ENCODE peak calls at places on chromosomes 13 and 19, in ten cellular contexts. M is AG10803, O is neural crest cell, V is omental fat pad, S is AG04450, X is foreskin keratinocyte, I is PC-9, G is astrocyte of the spinal cord, Z is endodermal cell, D is Panc1. T is an unnamed sample.
A peak's percentile ranks its signal among the peaks of the same experiment; 100 is the strongest.

GRCh38 chr19:44345969-44346368 is 10.5 kb downstream of the ZNF112 start:
- DNase-seq in M (no peak), O (no peak), V (no peak), S (no peak), X (no peak), I (no peak), G (no peak), Z (no peak), D (no peak), T (no peak)

GRCh38 chr13:40069173-40070044 is 413.9 kb downstream of the COG6 start:
- DNase-seq in M (peak; percentile 57), O (peak; percentile 79), V (peak; percentile 49), S (peak; percentile 23), X (no peak), I (peak; percentile 47), G (peak; percentile 63), Z (peak; percentile 92), D (peak; percentile 32), T (peak; percentile 67)

GRCh38 chr13:98755729-98756128 is 3.3 kb upstream of the SLC15A1 start:
- DNase-seq in M (no peak), O (no peak), V (no peak), S (no peak), X (no peak), I (no peak), G (no peak), Z (no peak), D (no peak), T (no peak)

GRCh38 chr13:97259787-97260641 is 37.9 kb downstream of the MBNL2 start:
- DNase-seq in M (peak; percentile 62), O (no peak), V (no peak), S (no peak), X (no peak), I (peak; percentile 37), G (peak; percentile 64), Z (no peak), D (no peak), T (no peak)

GRCh38 chr13:30147380-30147779 is 160.0 kb downstream of the KATNAL1 start:
- DNase-seq in M (no peak), O (no peak), V (no peak), S (no peak), X (no peak), I (no peak), G (no peak), Z (no peak), D (no peak), T (no peak)

GRCh38 chr19:35090160-35090794 is 25.3 kb upstream of the FXYD3 start:
- DNase-seq in M (peak; percentile 56), O (peak; percentile 60), V (peak; percentile 50), S (no peak), X (peak; percentile 34), I (peak; percentile 50), G (peak; percentile 58), Z (peak; percentile 84), D (peak; percentile 36), T (peak; percentile 83)

GRCh38 chr19:47312366-47313006 is 2.8 kb downstream of the C5AR1 start:
- DNase-seq in M (no peak), O (no peak), V (no peak), S (no peak), X (no peak), I (no peak), G (no peak), Z (no peak), D (no peak), T (no peak)

GRCh38 chr19:33393286-33394005 is 19.9 kb downstream of the CEBPG start:
- DNase-seq in M (no peak), O (no peak), V (no peak), S (no peak), X (no peak), I (no peak), G (no peak), Z (peak; percentile 66), D (no peak), T (no peak)

GRCh38 chr19:23706657-23707056 is 19.6 kb upstream of the ZNF675 start:
- DNase-seq in M (no peak), O (no peak), V (no peak), S (no peak), X (no peak), I (no peak), G (no peak), Z (no peak), D (no peak), T (no peak)

GRCh38 chr19:45630463-45630862 is 8.7 kb downstream of the EML2 start:
- DNase-seq in M (peak; percentile 94), O (no peak), V (no peak), S (no peak), X (peak; percentile 99), I (peak; percentile 51), G (peak; percentile 92), Z (no peak), D (no peak), T (peak; percentile 36)

GRCh38 chr13:103878891-103879605 is 812.8 kb upstream of the SLC10A2 start:
- DNase-seq in M (no peak), O (no peak), V (no peak), S (no peak), X (peak; percentile 1), I (no peak), G (no peak), Z (no peak), D (no peak), T (no peak)

GRCh38 chr13:103883698-103884097 is 817.5 kb upstream of the SLC10A2 start:
- DNase-seq in M (no peak), O (no peak), V (no peak), S (no peak), X (peak; percentile 39), I (no peak), G (no peak), Z (no peak), D (no peak), T (no peak)

GRCh38 chr13:103884139-103884723 is 818.0 kb upstream of the SLC10A2 start:
- DNase-seq in M (no peak), O (no peak), V (no peak), S (no peak), X (no peak), I (no peak), G (no peak), Z (no peak), D (no peak), T (no peak)

GRCh38 chr13:103883152-103883551 is 816.9 kb upstream of the SLC10A2 start:
- DNase-seq in M (peak; percentile 82), O (peak; percentile 52), V (peak; percentile 78), S (peak; percentile 89), X (peak; percentile 93), I (peak; percentile 91), G (peak; percentile 96), Z (peak; percentile 90), D (peak; percentile 69), T (peak; percentile 83)
- TF ChIP-seq CTCF in M (peak; percentile 48), O (peak; percentile 72), V (no peak), S (peak; percentile 75), X (peak; percentile 80), I (peak; percentile 77), G (peak; percentile 63), Z (peak; percentile 83), D (peak; percentile 63), T (no peak)

GRCh38 chr19:51712461-51713081 is 11.2 kb downstream of the HAS1 start:
- DNase-seq in M (peak; percentile 42), O (no peak), V (no peak), S (no peak), X (peak; percentile 68), I (peak; percentile 38), G (peak; percentile 38), Z (peak; percentile 85), D (no peak), T (peak; percentile 48)
- TF ChIP-seq CTCF in M (peak; percentile 60), O (peak; percentile 58), V (no peak), S (peak; percentile 45), X (peak; percentile 84), I (peak; percentile 82), G (peak; percentile 48), Z (peak; percentile 84), D (peak; percentile 67), T (peak; percentile 66)

GRCh38 chr13:60137911-60138570 is 25.7 kb downstream of the DIAPH3 start:
- DNase-seq in M (no peak), O (no peak), V (no peak), S (no peak), X (no peak), I (no peak), G (no peak), Z (no peak), D (no peak), T (no peak)

GRCh38 chr13:60138674-60139073 is 25.1 kb downstream of the DIAPH3 start:
- DNase-seq in M (no peak), O (no peak), V (no peak), S (no peak), X (no peak), I (no peak), G (no peak), Z (no peak), D (no peak), T (no peak)

GRCh38 chr13:60139272-60139671 is 24.5 kb downstream of the DIAPH3 start:
- DNase-seq in M (peak; percentile 16), O (no peak), V (no peak), S (no peak), X (no peak), I (no peak), G (peak; percentile 54), Z (no peak), D (no peak), T (no peak)

GRCh38 chr13:60134376-60134775 is 29.4 kb downstream of the DIAPH3 start:
- DNase-seq in M (peak; percentile 32), O (no peak), V (no peak), S (no peak), X (no peak), I (no peak), G (no peak), Z (peak; percentile 69), D (no peak), T (no peak)

GRCh38 chr13:60135344-60135743 is 28.4 kb downstream of the DIAPH3 start:
- DNase-seq in M (no peak), O (no peak), V (no peak), S (no peak), X (no peak), I (no peak), G (no peak), Z (no peak), D (no peak), T (no peak)
- TF ChIP-seq CTCF in M (no peak), O (no peak), V (no peak), S (no peak), X (no peak), I (no peak), G (no peak), Z (no peak), D (no peak), T (no peak)

GRCh38 chr19:49891393-49891792 is 5.3 kb downstream of the IL4I1 start:
- DNase-seq in M (no peak), O (no peak), V (no peak), S (no peak), X (no peak), I (no peak), G (no peak), Z (no peak), D (no peak), T (no peak)

GRCh38 chr19:49889687-49890348 is 6.9 kb downstream of the IL4I1 start:
- DNase-seq in M (peak; percentile 60), O (peak; percentile 61), V (peak; percentile 52), S (no peak), X (peak; percentile 61), I (peak; percentile 74), G (peak; percentile 65), Z (peak; percentile 96), D (no peak), T (no peak)

GRCh38 chr19:49889038-49889686 is 7.5 kb downstream of the IL4I1 start:
- DNase-seq in M (no peak), O (no peak), V (no peak), S (no peak), X (no peak), I (no peak), G (no peak), Z (no peak), D (no peak), T (no peak)

GRCh38 chr19:49892716-49893115 is 4.0 kb downstream of the IL4I1 start:
- DNase-seq in M (no peak), O (no peak), V (no peak), S (no peak), X (no peak), I (no peak), G (no peak), Z (no peak), D (no peak), T (no peak)

GRCh38 chr19:49890349-49891311 is 6.1 kb downstream of the IL4I1 start:
- DNase-seq in M (no peak), O (peak; percentile 46), V (no peak), S (no peak), X (peak; percentile 51), I (peak; percentile 69), G (no peak), Z (peak; percentile 93), D (no peak), T (no peak)
- TF ChIP-seq CTCF in M (no peak), O (peak; percentile 8), V (no peak), S (no peak), X (no peak), I (peak; percentile 44), G (no peak), Z (peak; percentile 24), D (no peak), T (no peak)